ENCODE peak calls at places on chromosomes 12 and 14, in seven cellular contexts. N is pancreas, O is cardiac fibroblast, G is astrocyte of the spinal cord, E is foreskin fibroblast, J is cardiac muscle cell, B is hepatocyte. A is an unnamed sample.

GRCh38 chr12:58815235-58815634 is 105.1 kb downstream of the LRIG3 start:
- DNase-seq in O (no peak), N (no peak), E (no peak), G (no peak), B (no peak), J (no peak), A (no peak)

GRCh38 chr12:27244680-27245005 is 557 bp downstream of the STK38L start:
- DNase-seq in E (peak), N (no peak), J (peak), O (peak), G (peak), B (no peak), A (no peak)

GRCh38 chr12:104672096-104672445 is 215.3 kb downstream of the CHST11 start:
- DNase-seq in E (no peak), G (no peak), J (no peak), B (no peak), O (no peak), N (no peak), A (no peak)

GRCh38 chr12:120488057-120488660 is 7.8 kb upstream of the DYNLL1 start:
- DNase-seq in N (no peak), B (no peak), E (no peak), J (peak), O (no peak), G (no peak), A (no peak)

GRCh38 chr14:70943838-70944237 is 36.6 kb downstream of the PCNX1 start:
- DNase-seq in N (no peak), E (no peak), G (no peak), O (no peak), J (no peak), B (no peak), A (no peak)

GRCh38 chr14:54796961-54797360 is 105.7 kb downstream of the GCH1 start:
- DNase-seq in N (no peak), O (peak), G (peak), B (no peak), J (peak), E (peak), A (peak)

GRCh38 chr14:106845286-106846087 is 1319.1 kb downstream of the TMEM121 start:
- DNase-seq in N (peak), O (peak), B (no peak), E (no peak), G (no peak), J (no peak), A (no peak)

GRCh38 chr12:98084391-98084790 is 431.0 kb upstream of the TMPO start:
- DNase-seq in E (no peak), B (no peak), J (no peak), G (no peak), O (no peak), N (no peak), A (no peak)

GRCh38 chr12:29782821-29783772 is 645 bp downstream of the TMTC1 start:
- DNase-seq in O (peak), N (peak), J (peak), E (peak), G (peak), B (peak), A (no peak)

GRCh38 chr12:57766464-57767311 is at the start of gene CYP27B1:
- DNase-seq in N (no peak), E (peak), G (no peak), B (no peak), J (peak), O (peak), A (no peak)

GRCh38 chr12:110780448-110780847 is 37.8 kb upstream of the PPP1CC start:
- DNase-seq in J (no peak), O (no peak), B (no peak), G (no peak), E (no peak), N (no peak), A (no peak)

GRCh38 chr12:118680361-118680963 is 300.9 kb upstream of the SRRM4 start:
- DNase-seq in G (no peak), J (no peak), E (no peak), B (no peak), N (no peak), O (no peak), A (no peak)

GRCh38 chr12:83559650-83560049 is 872.9 kb downstream of the TMTC2 start:
- DNase-seq in G (no peak), N (no peak), O (no peak), E (no peak), J (no peak), B (no peak), A (no peak)

GRCh38 chr12:125549836-125550235 is 484.6 kb downstream of the AACS start:
- DNase-seq in B (no peak), O (no peak), N (no peak), E (no peak), G (no peak), J (no peak), A (no peak)

GRCh38 chr14:86934196-86934595 is 1058.8 kb downstream of the GALC start:
- DNase-seq in G (no peak), O (no peak), N (no peak), B (no peak), E (no peak), J (no peak), A (no peak)

GRCh38 chr14:105249175-105250007 is 1.1 kb downstream of the BTBD6 start:
- DNase-seq in E (peak), B (no peak), N (no peak), J (peak), G (peak), O (peak), A (no peak)

GRCh38 chr14:91330111-91330696 is 85.7 kb upstream of the GPR68 start:
- DNase-seq in J (no peak), O (no peak), N (no peak), B (no peak), E (no peak), G (no peak), A (no peak)

GRCh38 chr14:101708853-101709532 is 52.5 kb upstream of the PPP2R5C start:
- DNase-seq in O (no peak), B (no peak), J (no peak), G (no peak), E (no peak), N (no peak), A (no peak)

GRCh38 chr12:53677612-53678133 is 1.8 kb upstream of the ATP5MC2 start:
- DNase-seq in O (no peak), B (no peak), E (peak), G (no peak), N (no peak), J (peak), A (no peak)

GRCh38 chr14:70934502-70935134 is 27.4 kb downstream of the PCNX1 start:
- DNase-seq in E (peak), J (peak), O (peak), B (peak), G (peak), N (no peak), A (no peak)

GRCh38 chr12:101670007-101670671 is 27.3 kb upstream of the CHPT1 start:
- DNase-seq in N (peak), B (peak), G (peak), J (peak), E (peak), O (peak), A (peak)

GRCh38 chr14:64035143-64035542 is 182.3 kb downstream of the SYNE2 start:
- DNase-seq in B (no peak), G (peak), E (peak), O (peak), N (no peak), J (peak), A (peak)

GRCh38 chr14:58641509-58641908 is 3.7 kb downstream of the DACT1 start:
- DNase-seq in B (no peak), E (no peak), J (no peak), G (no peak), N (no peak), O (no peak), A (no peak)
- TF ChIP-seq CTCF in B (peak), E (no peak), J (peak), G (peak), N (no peak), O (peak), A (no peak)

GRCh38 chr12:14396071-14396470 is 30.6 kb downstream of the ATF7IP start:
- DNase-seq in N (no peak), O (no peak), G (no peak), E (no peak), J (no peak), B (peak), A (no peak)
- H3K4me3 ChIP-seq in N (no peak), O (no peak), G (no peak), E (no peak), J (peak), B (no peak), A (no peak)

GRCh38 chr14:89841855-89842254 is 112.7 kb downstream of the EFCAB11 start:
- DNase-seq in N (no peak), B (peak), J (no peak), G (no peak), O (no peak), E (no peak), A (no peak)
- TF ChIP-seq CTCF in N (no peak), B (peak), J (no peak), G (no peak), O (no peak), E (no peak), A (no peak)

GRCh38 chr12:2198542-2198941 is 145.8 kb downstream of the CACNA1C start:
- DNase-seq in E (no peak), B (no peak), J (no peak), N (no peak), G (no peak), O (no peak), A (no peak)

GRCh38 chr12:2194571-2194970 is 141.8 kb downstream of the CACNA1C start:
- DNase-seq in J (no peak), N (no peak), B (no peak), E (no peak), O (no peak), G (no peak), A (no peak)

GRCh38 chr12:2194060-2194459 is 141.3 kb downstream of the CACNA1C start:
- DNase-seq in G (no peak), J (peak), B (no peak), E (no peak), N (no peak), O (no peak), A (no peak)

GRCh38 chr12:2195085-2195484 is 142.3 kb downstream of the CACNA1C start:
- DNase-seq in G (no peak), B (no peak), O (no peak), E (no peak), J (no peak), N (no peak), A (no peak)

GRCh38 chr12:2198088-2198501 is 145.3 kb downstream of the CACNA1C start:
- DNase-seq in E (peak), O (peak), G (peak), B (peak), J (peak), N (no peak), A (peak)
- H3K4me3 ChIP-seq in E (no peak), O (no peak), G (no peak), B (no peak), J (no peak), N (no peak), A (no peak)

GRCh38 chr12:130582286-130582685 is 133.8 kb downstream of the RIMBP2 start:
- DNase-seq in J (no peak), B (no peak), E (no peak), N (no peak), O (no peak), G (no peak), A (no peak)
- TF ChIP-seq CTCF in J (no peak), B (no peak), E (no peak), N (no peak), O (no peak), G (no peak), A (no peak)

GRCh38 chr12:51887476-51888315 is at the start of gene ANKRD33:
- DNase-seq in G (no peak), B (peak), O (no peak), J (peak), E (peak), N (no peak), A (no peak)
- H3K4me3 ChIP-seq in G (no peak), B (no peak), O (no peak), J (no peak), E (no peak), N (no peak), A (no peak)

DNA sequence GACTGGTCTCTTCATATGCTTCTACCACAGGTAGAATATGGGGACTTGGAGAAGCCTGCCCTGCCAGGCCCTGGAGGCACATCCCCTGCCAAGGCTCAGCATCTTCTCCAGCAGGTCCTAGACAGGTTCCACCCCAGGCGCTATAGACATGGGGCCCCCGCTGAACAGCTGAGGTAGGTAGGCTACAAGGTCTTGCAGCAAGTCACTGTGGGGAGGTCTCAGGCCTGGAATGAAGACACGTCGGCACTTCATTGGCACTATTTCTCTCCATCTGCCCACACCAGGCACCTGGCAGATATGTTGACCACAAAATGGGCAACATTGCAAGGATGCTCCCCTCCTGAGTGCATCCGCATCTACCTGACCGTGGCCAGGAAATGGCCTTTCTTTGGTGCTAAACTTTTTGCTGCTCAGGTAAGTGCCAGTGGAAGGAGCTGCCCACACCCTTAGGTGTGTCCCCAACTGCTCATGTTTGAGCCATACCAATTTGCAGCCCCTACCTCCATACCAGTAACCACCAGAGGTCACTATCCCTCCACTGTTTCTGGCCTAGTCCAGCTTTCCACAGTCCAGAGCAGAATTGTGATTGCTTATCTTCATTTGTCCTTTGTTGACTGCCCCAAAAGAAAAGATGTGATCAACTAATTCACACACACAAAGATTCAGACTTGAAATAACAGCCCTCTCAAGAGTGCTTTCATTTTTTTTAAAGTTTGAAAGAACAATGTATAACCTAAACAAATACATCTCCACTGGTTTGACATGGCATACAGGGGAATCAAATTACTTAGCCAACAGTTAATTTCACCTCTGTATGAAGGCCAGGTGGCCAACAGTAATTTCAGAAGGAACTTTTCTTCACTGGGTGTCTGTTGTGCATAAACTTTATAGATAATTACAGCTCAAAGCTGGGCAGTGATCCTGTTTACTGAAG is 16.1 kb downstream of the PIGH start:
- DNase-seq in G (peak), N (no peak), O (peak), E (peak), B (peak), J (peak), A (peak)
- TF ChIP-seq CTCF in G (peak), N (peak), O (peak), E (peak), B (peak), J (peak), A (peak)

A was measured in astrocyte of the cerebellum.